ENCODE peak calls at places on chromosomes 11 and 22, in nine cellular contexts. D is fibroblast of the conjunctiva; L is OCI-M1; T is HCEC 1CT; V is NCI-H1105 treated with DMSO at 0.1 percent for 48 hours; P is skeletal muscle cell; I is left cardiac atrium; R is GM12865; N is activated CD4-positive, alpha-beta T cell treated with anti-CD3 and anti-CD28 coated beads for 36 hours. W is an unnamed sample.
A peak's percentile ranks its signal among the peaks of the same experiment; 100 is the strongest.

GRCh38 chr22:36220457-36220921 is 18.8 kb downstream of the APOL2 start:
- DNase-seq in D (peak; percentile 35), L (no peak), T (peak; percentile 68), V (no peak), P (no peak), I (no peak), R (no peak), N (no peak), W (peak; percentile 65)

GRCh38 chr22:27811778-27812177 is 10.2 kb upstream of the MN1 start:
- DNase-seq in D (no peak), L (no peak), T (no peak), V (no peak), P (no peak), I (no peak), R (no peak), N (no peak), W (no peak)

GRCh38 chr22:20015971-20016733 is 471 bp downstream of the ARVCF start:
- DNase-seq in D (no peak), L (peak; percentile 66), T (no peak), V (peak; percentile 16), P (no peak), I (peak; percentile 58), R (no peak), N (peak; percentile 39), W (no peak)

GRCh38 chr11:121534131-121535093 is 81.6 kb upstream of the SORL1-AS1 start:
- DNase-seq in D (peak; percentile 31), L (peak; percentile 13), T (no peak), V (no peak), P (peak; percentile 12), I (no peak), R (no peak), N (no peak), W (peak; percentile 29)

GRCh38 chr22:48746789-48747425 is 1080.8 kb downstream of the BRD1 start:
- DNase-seq in D (no peak), L (no peak), T (no peak), V (no peak), P (no peak), I (no peak), R (no peak), N (no peak), W (no peak)

GRCh38 chr11:126191379-126192073 is 19.9 kb downstream of the RPUSD4 start:
- DNase-seq in D (no peak), L (no peak), T (no peak), V (no peak), P (no peak), I (no peak), R (no peak), N (no peak), W (no peak)

GRCh38 chr22:21446827-21447690 is 20.1 kb upstream of the TMEM191C start:
- DNase-seq in D (no peak), L (no peak), T (no peak), V (no peak), P (no peak), I (peak; percentile 13), R (no peak), N (no peak), W (no peak)

GRCh38 chr11:69818243-69819108 is 740 bp downstream of the FGF3 start:
- DNase-seq in D (no peak), L (no peak), T (no peak), V (no peak), P (no peak), I (no peak), R (no peak), N (no peak), W (no peak)

GRCh38 chr11:126739499-126740145 is 260.9 kb downstream of the KIRREL3 start:
- DNase-seq in D (no peak), L (no peak), T (no peak), V (no peak), P (no peak), I (no peak), R (no peak), N (no peak), W (peak; percentile 16)

GRCh38 chr22:31692186-31692886 is 30.3 kb upstream of the PISD start:
- DNase-seq in D (no peak), L (no peak), T (peak; percentile 42), V (no peak), P (peak; percentile 50), I (no peak), R (peak; percentile 45), N (no peak), W (peak; percentile 31)

GRCh38 chr11:123235687-123236261 is 40.7 kb upstream of the CLMP start:
- DNase-seq in D (peak; percentile 74), L (no peak), T (peak; percentile 47), V (no peak), P (peak; percentile 51), I (no peak), R (no peak), N (no peak), W (peak; percentile 27)

GRCh38 chr11:26993965-26994446 is at the start of gene FIBIN:
- DNase-seq in D (peak; percentile 63), L (no peak), T (peak; percentile 92), V (no peak), P (no peak), I (peak; percentile 31), R (no peak), N (no peak), W (peak; percentile 76)

GRCh38 chr22:36369004-36369921 is 18.5 kb downstream of the MYH9 start:
- DNase-seq in D (no peak), L (peak; percentile 58), T (peak; percentile 18), V (no peak), P (no peak), I (no peak), R (no peak), N (peak; percentile 73), W (no peak)

GRCh38 chr11:62145261-62145871 is 21.6 kb downstream of the INCENP start:
- DNase-seq in D (no peak), L (no peak), T (no peak), V (no peak), P (no peak), I (no peak), R (no peak), N (no peak), W (no peak)

GRCh38 chr11:124869331-124869730 is 4.1 kb downstream of the ROBO3 start:
- DNase-seq in D (no peak), L (no peak), T (no peak), V (no peak), P (no peak), I (no peak), R (no peak), N (no peak), W (no peak)

GRCh38 chr11:33634291-33634834 is 66.3 kb downstream of the C11orf91 start:
- DNase-seq in D (no peak), L (no peak), T (peak; percentile 55), V (no peak), P (no peak), I (no peak), R (peak; percentile 21), N (no peak), W (no peak)

GRCh38 chr11:21514298-21514697 is 678.6 kb upstream of the ANO5 start:
- DNase-seq in D (no peak), L (peak; percentile 31), T (no peak), V (peak; percentile 35), P (no peak), I (no peak), R (peak; percentile 24), N (peak; percentile 7), W (no peak)

GRCh38 chr22:27512283-27512761 is 289.2 kb downstream of the MN1 start:
- DNase-seq in D (peak; percentile 79), L (no peak), T (peak; percentile 57), V (no peak), P (peak; percentile 90), I (peak; percentile 92), R (no peak), N (no peak), W (peak; percentile 99)

GRCh38 chr11:75279273-75279672 is 38.7 kb downstream of the TPBGL start:
- DNase-seq in D (no peak), L (no peak), T (no peak), V (no peak), P (no peak), I (no peak), R (no peak), N (no peak), W (no peak)

GRCh38 chr11:34855021-34855753 is 61.0 kb downstream of the APIP start:
- DNase-seq in D (no peak), L (no peak), T (no peak), V (no peak), P (no peak), I (no peak), R (no peak), N (no peak), W (no peak)

GRCh38 chr11:20671856-20672546 is 2.6 kb downstream of the NELL1 start:
- DNase-seq in D (no peak), L (peak; percentile 29), T (no peak), V (peak; percentile 90), P (no peak), I (no peak), R (no peak), N (no peak), W (no peak)

GRCh38 chr22:37230673-37231405 is 13.2 kb downstream of the RAC2 start:
- DNase-seq in D (no peak), L (no peak), T (no peak), V (no peak), P (no peak), I (no peak), R (peak; percentile 84), N (peak; percentile 94), W (no peak)

GRCh38 chr22:33271390-33272161 is 213.4 kb upstream of the SYN3 start:
- DNase-seq in D (peak; percentile 3), L (no peak), T (no peak), V (peak; percentile 55), P (no peak), I (peak; percentile 70), R (peak; percentile 87), N (no peak), W (peak; percentile 54)

GRCh38 chr11:27075192-27075591 is 34.6 kb downstream of the BBOX1 start:
- DNase-seq in D (no peak), L (no peak), T (peak; percentile 16), V (no peak), P (no peak), I (no peak), R (no peak), N (no peak), W (peak; percentile 83)

GRCh38 chr11:2071748-2072385 is 67.3 kb downstream of the IGF2 start:
- DNase-seq in D (no peak), L (no peak), T (no peak), V (no peak), P (no peak), I (no peak), R (no peak), N (no peak), W (peak; percentile 12)

GRCh38 chr22:38347181-38347943 is 30.1 kb upstream of the CSNK1E start:
- DNase-seq in D (no peak), L (no peak), T (no peak), V (no peak), P (no peak), I (no peak), R (no peak), N (no peak), W (no peak)

GRCh38 chr22:22907551-22908494 is 20.2 kb downstream of the IGLL5 start:
- DNase-seq in D (no peak), L (no peak), T (no peak), V (no peak), P (no peak), I (no peak), R (peak; percentile 80), N (no peak), W (no peak)

GRCh38 chr11:77799338-77799737 is 21.2 kb downstream of the RSF1 start:
- DNase-seq in D (no peak), L (no peak), T (no peak), V (no peak), P (no peak), I (no peak), R (no peak), N (no peak), W (no peak)

GRCh38 chr22:45632791-45633515 is 38.7 kb upstream of the ATXN10 start:
- DNase-seq in D (no peak), L (no peak), T (no peak), V (no peak), P (no peak), I (peak; percentile 37), R (no peak), N (no peak), W (peak; percentile 72)

W was measured in fibroblast of lung.